ENCODE peak calls at places on chromosomes 7 and 10, in seven cellular contexts. One of them, this sample, is unnamed.

GRCh38 chr7:17041324-17041723 is 159.5 kb upstream of the AGR3 start:
- DNase-seq in A549: no peak
- DNase-seq in mammary epithelial cell: peak; percentile 78
- DNase-seq in AG04450: peak; percentile 65
- DNase-seq in left ventricle myocardium inferior: no peak
- DNase-seq in psoas muscle: no peak
- DNase-seq in DND-41: no peak
- DNase-seq in this sample: no peak

GRCh38 chr7:116230191-116231005 is 20.1 kb downstream of the TES start:
- DNase-seq in A549: no peak
- DNase-seq in mammary epithelial cell: no peak
- DNase-seq in AG04450: no peak
- DNase-seq in left ventricle myocardium inferior: no peak
- DNase-seq in psoas muscle: no peak
- DNase-seq in DND-41: peak; percentile 31
- DNase-seq in this sample: no peak

GRCh38 chr10:69496352-69497234 is 45.3 kb downstream of the TSPAN15 start:
- DNase-seq in A549: no peak
- DNase-seq in mammary epithelial cell: no peak
- DNase-seq in AG04450: no peak
- DNase-seq in left ventricle myocardium inferior: no peak
- DNase-seq in psoas muscle: peak; percentile 89
- DNase-seq in DND-41: no peak
- DNase-seq in this sample: peak; percentile 74

GRCh38 chr7:155844019-155844453 is 31.8 kb upstream of the SHH start:
- DNase-seq in A549: peak; percentile 49
- DNase-seq in mammary epithelial cell: no peak
- DNase-seq in AG04450: no peak
- DNase-seq in left ventricle myocardium inferior: no peak
- DNase-seq in psoas muscle: no peak
- DNase-seq in DND-41: no peak
- DNase-seq in this sample: no peak

GRCh38 chr10:10794776-10795175 is 222.9 kb upstream of the CELF2 start:
- DNase-seq in A549: no peak
- DNase-seq in mammary epithelial cell: peak; percentile 94
- DNase-seq in AG04450: no peak
- DNase-seq in left ventricle myocardium inferior: no peak
- DNase-seq in psoas muscle: no peak
- DNase-seq in DND-41: peak; percentile 11
- DNase-seq in this sample: no peak

GRCh38 chr7:44634839-44635591 is 28.6 kb downstream of the OGDH start:
- DNase-seq in A549: no peak
- DNase-seq in mammary epithelial cell: no peak
- DNase-seq in AG04450: no peak
- DNase-seq in left ventricle myocardium inferior: peak; percentile 67
- DNase-seq in psoas muscle: peak; percentile 79
- DNase-seq in DND-41: no peak
- DNase-seq in this sample: no peak

GRCh38 chr7:79268730-79269129 is 184.7 kb downstream of the MAGI2 start:
- DNase-seq in A549: no peak
- DNase-seq in mammary epithelial cell: no peak
- DNase-seq in AG04450: no peak
- DNase-seq in left ventricle myocardium inferior: no peak
- DNase-seq in psoas muscle: no peak
- DNase-seq in DND-41: no peak
- DNase-seq in this sample: no peak

GRCh38 chr10:116118851-116119250 is 154.2 kb downstream of the GFRA1 start:
- DNase-seq in A549: no peak
- DNase-seq in mammary epithelial cell: no peak
- DNase-seq in AG04450: no peak
- DNase-seq in left ventricle myocardium inferior: no peak
- DNase-seq in psoas muscle: no peak
- DNase-seq in DND-41: no peak
- DNase-seq in this sample: no peak

GRCh38 chr7:83701744-83702143 is 52.8 kb upstream of the SEMA3E start:
- DNase-seq in A549: no peak
- DNase-seq in mammary epithelial cell: no peak
- DNase-seq in AG04450: no peak
- DNase-seq in left ventricle myocardium inferior: no peak
- DNase-seq in psoas muscle: no peak
- DNase-seq in DND-41: no peak
- DNase-seq in this sample: no peak

GRCh38 chr10:86371116-86371515 is 4.5 kb upstream of the GRID1 start:
- DNase-seq in A549: no peak
- DNase-seq in mammary epithelial cell: no peak
- DNase-seq in AG04450: no peak
- DNase-seq in left ventricle myocardium inferior: no peak
- DNase-seq in psoas muscle: no peak
- DNase-seq in DND-41: no peak
- DNase-seq in this sample: no peak

GRCh38 chr10:93060887-93061593 is 442 bp downstream of the CYP26C1 start:
- DNase-seq in A549: no peak
- DNase-seq in mammary epithelial cell: no peak
- DNase-seq in AG04450: no peak
- DNase-seq in left ventricle myocardium inferior: no peak
- DNase-seq in psoas muscle: no peak
- DNase-seq in DND-41: no peak
- DNase-seq in this sample: no peak

GRCh38 chr7:100154651-100155491 is 3.7 kb downstream of the TRAPPC14 start:
- DNase-seq in A549: no peak
- DNase-seq in mammary epithelial cell: no peak
- DNase-seq in AG04450: no peak
- DNase-seq in left ventricle myocardium inferior: no peak
- DNase-seq in psoas muscle: no peak
- DNase-seq in DND-41: no peak
- DNase-seq in this sample: no peak

GRCh38 chr10:62696798-62697197 is 107.7 kb upstream of the ADO start:
- DNase-seq in A549: no peak
- DNase-seq in mammary epithelial cell: no peak
- DNase-seq in AG04450: no peak
- DNase-seq in left ventricle myocardium inferior: no peak
- DNase-seq in psoas muscle: no peak
- DNase-seq in DND-41: no peak
- DNase-seq in this sample: no peak

GRCh38 chr10:87668324-87669054 is 8.8 kb downstream of the PAPSS2 start:
- DNase-seq in A549: no peak
- DNase-seq in mammary epithelial cell: no peak
- DNase-seq in AG04450: no peak
- DNase-seq in left ventricle myocardium inferior: no peak
- DNase-seq in psoas muscle: no peak
- DNase-seq in DND-41: no peak
- DNase-seq in this sample: no peak

GRCh38 chr10:86536294-86536861 is 14.8 kb upstream of the WAPL start:
- DNase-seq in A549: no peak
- DNase-seq in mammary epithelial cell: no peak
- DNase-seq in AG04450: no peak
- DNase-seq in left ventricle myocardium inferior: no peak
- DNase-seq in psoas muscle: no peak
- DNase-seq in DND-41: no peak
- DNase-seq in this sample: no peak

GRCh38 chr10:27143686-27144085 is 10.5 kb downstream of the YME1L1 start:
- DNase-seq in A549: no peak
- DNase-seq in mammary epithelial cell: no peak
- DNase-seq in AG04450: no peak
- DNase-seq in left ventricle myocardium inferior: no peak
- DNase-seq in psoas muscle: no peak
- DNase-seq in DND-41: no peak
- DNase-seq in this sample: no peak

GRCh38 chr10:18290651-18291313 is 150.6 kb downstream of the CACNB2 start:
- DNase-seq in A549: no peak
- DNase-seq in mammary epithelial cell: no peak
- DNase-seq in AG04450: no peak
- DNase-seq in left ventricle myocardium inferior: no peak
- DNase-seq in psoas muscle: no peak
- DNase-seq in DND-41: no peak
- DNase-seq in this sample: no peak

GRCh38 chr10:95445837-95446347 is 115.3 kb downstream of the SORBS1 start:
- DNase-seq in A549: peak; percentile 92
- DNase-seq in mammary epithelial cell: peak; percentile 69
- DNase-seq in AG04450: peak; percentile 16
- DNase-seq in left ventricle myocardium inferior: peak; percentile 24
- DNase-seq in psoas muscle: peak; percentile 71
- DNase-seq in DND-41: peak; percentile 38
- DNase-seq in this sample: peak; percentile 63

GRCh38 chr7:19871102-19871501 is 97.7 kb upstream of the TMEM196 start:
- DNase-seq in A549: no peak
- DNase-seq in mammary epithelial cell: no peak
- DNase-seq in AG04450: no peak
- DNase-seq in left ventricle myocardium inferior: no peak
- DNase-seq in psoas muscle: no peak
- DNase-seq in DND-41: no peak
- DNase-seq in this sample: no peak

GRCh38 chr7:43625977-43626376 is 43.1 kb downstream of the STK17A start:
- DNase-seq in A549: no peak
- DNase-seq in mammary epithelial cell: no peak
- DNase-seq in AG04450: no peak
- DNase-seq in left ventricle myocardium inferior: no peak
- DNase-seq in psoas muscle: no peak
- DNase-seq in DND-41: no peak
- DNase-seq in this sample: no peak

DNA sequence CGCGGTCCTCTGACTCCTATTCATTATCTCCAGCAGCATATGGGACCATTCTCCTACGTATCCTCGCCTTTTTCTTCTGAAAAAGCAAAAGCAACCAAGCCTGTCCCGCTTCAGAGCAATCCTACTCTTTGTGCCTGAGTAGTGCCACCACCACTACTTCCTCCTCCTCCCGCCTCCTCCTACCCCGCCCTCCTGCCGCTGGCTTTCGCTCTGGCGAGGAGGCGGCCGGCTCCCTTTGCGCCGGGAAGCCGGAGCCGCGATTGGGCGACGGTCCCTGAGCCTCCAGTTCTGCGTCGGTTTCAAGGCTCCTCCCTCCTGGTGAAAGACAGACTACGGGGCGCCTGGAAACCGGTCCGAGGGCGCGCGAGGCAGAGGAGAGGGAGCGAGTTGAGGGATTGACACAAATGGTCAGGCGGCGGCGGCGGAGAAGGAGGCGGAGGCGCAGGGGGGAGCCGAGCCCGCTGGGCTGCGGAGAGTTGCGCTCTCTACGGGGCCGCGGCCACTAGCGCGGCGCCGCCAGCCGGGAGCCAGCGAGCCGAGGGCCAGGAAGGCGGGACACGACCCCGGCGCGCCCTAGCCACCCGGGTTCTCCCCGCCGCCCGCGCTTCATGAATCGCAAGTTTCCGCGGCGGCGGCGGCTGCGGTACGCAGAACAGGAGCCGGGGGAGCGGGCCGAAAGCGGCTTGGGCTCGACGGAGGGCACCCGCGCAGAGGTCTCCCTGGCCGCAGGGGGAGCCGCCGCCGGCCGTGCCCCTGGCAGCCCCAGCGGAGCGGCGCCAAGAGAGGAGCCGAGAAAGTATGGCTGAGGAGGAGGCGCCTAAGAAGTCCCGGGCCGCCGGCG is at the start of gene FZD1:
- DNase-seq in A549: peak; percentile 73
- DNase-seq in mammary epithelial cell: peak; percentile 99
- DNase-seq in AG04450: peak; percentile 96
- DNase-seq in left ventricle myocardium inferior: peak; percentile 96
- DNase-seq in psoas muscle: peak; percentile 98
- DNase-seq in DND-41: peak; percentile 96
- DNase-seq in this sample: peak; percentile 98
- TF ChIP-seq CTCF in A549: peak; percentile 9
- TF ChIP-seq CTCF in mammary epithelial cell: no peak
- TF ChIP-seq CTCF in AG04450: peak; percentile 2
- TF ChIP-seq CTCF in left ventricle myocardium inferior: no peak
- TF ChIP-seq CTCF in psoas muscle: peak; percentile 17
- TF ChIP-seq CTCF in DND-41: no peak
- TF ChIP-seq CTCF in this sample: no peak

DNA sequence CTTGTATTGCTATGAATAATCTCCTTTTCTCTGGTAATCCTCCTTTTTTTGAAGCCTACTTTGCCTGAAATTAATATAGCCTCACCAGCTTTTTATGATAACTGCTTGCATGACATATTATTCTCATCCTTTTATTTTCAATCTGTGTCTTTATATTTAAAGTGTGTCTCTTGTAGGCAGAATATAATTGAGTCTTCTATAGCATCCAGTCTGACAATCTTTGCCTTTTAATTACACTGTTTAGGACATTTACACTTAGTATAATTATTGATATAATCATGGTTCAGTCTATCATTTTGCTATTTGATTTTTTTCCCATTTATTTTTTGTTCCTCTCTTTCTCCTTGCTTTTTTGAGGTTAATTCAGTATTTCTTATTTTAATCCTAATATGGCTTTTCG is 240.9 kb upstream of the HPS1 start:
- DNase-seq in A549: no peak
- DNase-seq in mammary epithelial cell: no peak
- DNase-seq in AG04450: no peak
- DNase-seq in left ventricle myocardium inferior: no peak
- DNase-seq in psoas muscle: no peak
- DNase-seq in DND-41: no peak
- DNase-seq in this sample: no peak
- H3K4me3 ChIP-seq in A549: no peak overlapping the region
- H3K4me3 ChIP-seq in mammary epithelial cell: no peak overlapping the region
- H3K4me3 ChIP-seq in AG04450: no peak overlapping the region
- H3K4me3 ChIP-seq in left ventricle myocardium inferior: no peak overlapping the region
- H3K4me3 ChIP-seq in psoas muscle: no peak overlapping the region
- H3K4me3 ChIP-seq in DND-41: no peak overlapping the region
- H3K4me3 ChIP-seq in this sample: no peak overlapping the region

GRCh38 chr7:122136639-122137253 is 7.3 kb downstream of the AASS start:
- DNase-seq in A549: no peak
- DNase-seq in mammary epithelial cell: peak; percentile 5
- DNase-seq in AG04450: no peak
- DNase-seq in left ventricle myocardium inferior: no peak
- DNase-seq in psoas muscle: no peak
- DNase-seq in DND-41: no peak
- DNase-seq in this sample: no peak

GRCh38 chr7:122140918-122141317 is 3.1 kb downstream of the AASS start:
- DNase-seq in A549: no peak
- DNase-seq in mammary epithelial cell: no peak
- DNase-seq in AG04450: no peak
- DNase-seq in left ventricle myocardium inferior: no peak
- DNase-seq in psoas muscle: no peak
- DNase-seq in DND-41: no peak
- DNase-seq in this sample: no peak

GRCh38 chr7:122136033-122136432 is 8.0 kb downstream of the AASS start:
- DNase-seq in A549: no peak
- DNase-seq in mammary epithelial cell: no peak
- DNase-seq in AG04450: no peak
- DNase-seq in left ventricle myocardium inferior: no peak
- DNase-seq in psoas muscle: no peak
- DNase-seq in DND-41: no peak
- DNase-seq in this sample: no peak

GRCh38 chr7:122135275-122135674 is 8.8 kb downstream of the AASS start:
- DNase-seq in A549: no peak
- DNase-seq in mammary epithelial cell: peak; percentile 22
- DNase-seq in AG04450: no peak
- DNase-seq in left ventricle myocardium inferior: no peak
- DNase-seq in psoas muscle: no peak
- DNase-seq in DND-41: no peak
- DNase-seq in this sample: no peak

GRCh38 chr7:122137291-122138077 is 6.6 kb downstream of the AASS start:
- DNase-seq in A549: no peak
- DNase-seq in mammary epithelial cell: no peak
- DNase-seq in AG04450: no peak
- DNase-seq in left ventricle myocardium inferior: no peak
- DNase-seq in psoas muscle: no peak
- DNase-seq in DND-41: no peak
- DNase-seq in this sample: no peak
- H3K27ac ChIP-seq in A549: no peak overlapping the region
- H3K27ac ChIP-seq in mammary epithelial cell: no peak overlapping the region
- H3K27ac ChIP-seq in AG04450: peak overlapping the region; percentile 22
- H3K27ac ChIP-seq in left ventricle myocardium inferior: peak overlapping the region; percentile 49
- H3K27ac ChIP-seq in psoas muscle: no peak overlapping the region
- H3K27ac ChIP-seq in DND-41: no peak overlapping the region
- H3K27ac ChIP-seq in this sample: no peak overlapping the region

GRCh38 chr7:153948055-153948454 is 104.1 kb upstream of the DPP6 start:
- DNase-seq in A549: no peak
- DNase-seq in mammary epithelial cell: no peak
- DNase-seq in AG04450: no peak
- DNase-seq in left ventricle myocardium inferior: no peak
- DNase-seq in psoas muscle: no peak
- DNase-seq in DND-41: no peak
- DNase-seq in this sample: no peak
- TF ChIP-seq CTCF in A549: no peak
- TF ChIP-seq CTCF in mammary epithelial cell: no peak
- TF ChIP-seq CTCF in AG04450: no peak
- TF ChIP-seq CTCF in left ventricle myocardium inferior: no peak
- TF ChIP-seq CTCF in psoas muscle: peak; percentile 9
- TF ChIP-seq CTCF in DND-41: peak; percentile 13
- TF ChIP-seq CTCF in this sample: no peak